ENCODE peak calls at places on chromosomes 11 and 22, in four cellular contexts. One of them, this sample, is unnamed.

GRCh38 chr11:16911186-16911585 is 103.0 kb downstream of the PLEKHA7 start:
- DNase-seq in K562: no peak
- DNase-seq in HepG2: no peak
- DNase-seq in HCT116: no peak
- DNase-seq in this sample: no peak

GRCh38 chr11:63504933-63505586 is 824 bp upstream of the LGALS12 start:
- DNase-seq in K562: peak; percentile 3
- DNase-seq in HCT116: no peak
- DNase-seq in HepG2: no peak
- DNase-seq in this sample: no peak

GRCh38 chr11:65606876-65607613 is 7.0 kb downstream of the MAP3K11 start:
- DNase-seq in K562: peak; percentile 83
- DNase-seq in HCT116: peak; percentile 89
- DNase-seq in HepG2: no peak
- DNase-seq in this sample: no peak

GRCh38 chr11:125569913-125570621 is 790 bp downstream of the EI24 start:
- DNase-seq in K562: no peak
- DNase-seq in HCT116: no peak
- DNase-seq in HepG2: no peak
- DNase-seq in this sample: no peak

GRCh38 chr22:32079110-32080089 is 36.3 kb downstream of the SLC5A1 start:
- DNase-seq in HCT116: peak; percentile 41
- DNase-seq in HepG2: no peak
- DNase-seq in K562: no peak
- DNase-seq in this sample: no peak

GRCh38 chr22:31075961-31076360 is 5.2 kb upstream of the SMTN start:
- DNase-seq in HCT116: no peak
- DNase-seq in K562: no peak
- DNase-seq in HepG2: no peak
- DNase-seq in this sample: no peak

GRCh38 chr11:64694821-64695365 is 28.1 kb downstream of the NRXN2 start:
- DNase-seq in HCT116: no peak
- DNase-seq in K562: no peak
- DNase-seq in HepG2: no peak
- DNase-seq in this sample: no peak

GRCh38 chr11:11789735-11790369 is 51.9 kb upstream of the USP47 start:
- DNase-seq in HepG2: no peak
- DNase-seq in HCT116: no peak
- DNase-seq in K562: peak; percentile 39
- DNase-seq in this sample: no peak

GRCh38 chr11:12502041-12502440 is 124.7 kb downstream of the PARVA start:
- DNase-seq in HCT116: no peak
- DNase-seq in HepG2: no peak
- DNase-seq in K562: no peak
- DNase-seq in this sample: no peak

GRCh38 chr11:6646040-6646439 is 9.6 kb downstream of the DCHS1 start:
- DNase-seq in HCT116: no peak
- DNase-seq in K562: no peak
- DNase-seq in HepG2: no peak
- DNase-seq in this sample: no peak

GRCh38 chr11:132131051-132131450 is 760.6 kb downstream of the NTM start:
- DNase-seq in HCT116: no peak
- DNase-seq in HepG2: no peak
- DNase-seq in K562: no peak
- DNase-seq in this sample: no peak

GRCh38 chr22:46367707-46368191 is 32.2 kb downstream of the TRMU start:
- DNase-seq in K562: peak; percentile 67
- DNase-seq in HCT116: peak; percentile 29
- DNase-seq in HepG2: peak; percentile 44
- DNase-seq in this sample: peak; percentile 46

GRCh38 chr11:8587915-8588314 is 6.1 kb downstream of the STK33 start:
- DNase-seq in K562: no peak
- DNase-seq in HCT116: no peak
- DNase-seq in HepG2: no peak
- DNase-seq in this sample: no peak

GRCh38 chr11:134065381-134065780 is 3.5 kb upstream of the JAM3 start:
- DNase-seq in K562: no peak
- DNase-seq in HepG2: no peak
- DNase-seq in HCT116: no peak
- DNase-seq in this sample: no peak

GRCh38 chr11:72782081-72782920 is 11.5 kb downstream of the STARD10 start:
- DNase-seq in HCT116: no peak
- DNase-seq in HepG2: peak; percentile 79
- DNase-seq in K562: no peak
- DNase-seq in this sample: no peak

GRCh38 chr11:134995746-134996145 is 583.7 kb upstream of the B3GAT1 start:
- DNase-seq in HCT116: no peak
- DNase-seq in K562: no peak
- DNase-seq in HepG2: no peak
- DNase-seq in this sample: no peak

GRCh38 chr11:68412593-68413475 is 47.7 kb upstream of the PPP6R3 start:
- DNase-seq in HCT116: no peak
- DNase-seq in HepG2: no peak
- DNase-seq in K562: no peak
- DNase-seq in this sample: no peak

GRCh38 chr11:16896716-16897115 is 117.5 kb downstream of the PLEKHA7 start:
- DNase-seq in HCT116: no peak
- DNase-seq in HepG2: no peak
- DNase-seq in K562: no peak
- DNase-seq in this sample: no peak

GRCh38 chr11:75582461-75582934 is 20.4 kb downstream of the SERPINH1 start:
- DNase-seq in HepG2: no peak
- DNase-seq in HCT116: no peak
- DNase-seq in K562: no peak
- DNase-seq in this sample: no peak

GRCh38 chr11:74142624-74143023 is 28.2 kb downstream of the C2CD3 start:
- DNase-seq in K562: no peak
- DNase-seq in HCT116: no peak
- DNase-seq in HepG2: no peak
- DNase-seq in this sample: no peak

GRCh38 chr11:36249271-36249670 is 40.0 kb downstream of the COMMD9 start:
- DNase-seq in K562: no peak
- DNase-seq in HepG2: no peak
- DNase-seq in HCT116: no peak
- DNase-seq in this sample: no peak

GRCh38 chr22:24585461-24585860 is 7.4 kb downstream of the LRRC75B start:
- DNase-seq in HepG2: no peak
- DNase-seq in HCT116: no peak
- DNase-seq in K562: no peak
- DNase-seq in this sample: no peak

GRCh38 chr11:120256178-120256577 is 16.2 kb downstream of the POU2F3 start:
- DNase-seq in HCT116: no peak
- DNase-seq in K562: no peak
- DNase-seq in HepG2: no peak
- DNase-seq in this sample: no peak

GRCh38 chr11:31764766-31765165 is 46.4 kb downstream of the PAX6 start:
- DNase-seq in K562: no peak
- DNase-seq in HepG2: no peak
- DNase-seq in HCT116: no peak
- DNase-seq in this sample: no peak

GRCh38 chr22:50422046-50422445 is 52.8 kb downstream of the SBF1 start:
- DNase-seq in HCT116: no peak
- DNase-seq in K562: no peak
- DNase-seq in HepG2: no peak
- DNase-seq in this sample: no peak

GRCh38 chr11:4551346-4551979 is 6.5 kb downstream of the OR52M1 start:
- DNase-seq in HCT116: no peak
- DNase-seq in HepG2: peak; percentile 7
- DNase-seq in K562: peak; percentile 16
- DNase-seq in this sample: no peak

GRCh38 chr11:35632301-35632700 is 14.0 kb downstream of the FJX1 start:
- DNase-seq in K562: no peak
- DNase-seq in HepG2: no peak
- DNase-seq in HCT116: no peak
- DNase-seq in this sample: no peak

GRCh38 chr11:89175796-89176195 is 1.9 kb upstream of the TYR start:
- DNase-seq in HepG2: no peak
- DNase-seq in K562: no peak
- DNase-seq in HCT116: no peak
- DNase-seq in this sample: no peak

GRCh38 chr11:12507391-12507790 is 130.0 kb downstream of the PARVA start:
- DNase-seq in K562: no peak
- DNase-seq in HepG2: no peak
- DNase-seq in HCT116: no peak
- DNase-seq in this sample: no peak

GRCh38 chr11:121571466-121571865 is 118.7 kb upstream of the SORL1-AS1 start:
- DNase-seq in HepG2: no peak
- DNase-seq in K562: no peak
- DNase-seq in HCT116: no peak
- DNase-seq in this sample: no peak

GRCh38 chr11:29159552-29160465 is 857.0 kb downstream of the KCNA4 start:
- DNase-seq in K562: peak; percentile 6
- DNase-seq in HCT116: peak; percentile 31
- DNase-seq in HepG2: peak; percentile 20
- DNase-seq in this sample: peak; percentile 17

GRCh38 chr11:12216542-12217422 is 106.4 kb downstream of the MICAL2 start:
- DNase-seq in HepG2: no peak
- DNase-seq in HCT116: no peak
- DNase-seq in K562: no peak
- DNase-seq in this sample: no peak

GRCh38 chr11:95299078-95299611 is 68.1 kb upstream of the SESN3 start:
- DNase-seq in HepG2: no peak
- DNase-seq in K562: no peak
- DNase-seq in HCT116: no peak
- DNase-seq in this sample: no peak

GRCh38 chr22:29782061-29782845 is 15.1 kb downstream of the UQCR10 start:
- DNase-seq in HCT116: no peak
- DNase-seq in K562: no peak
- DNase-seq in HepG2: peak; percentile 50
- DNase-seq in this sample: no peak

GRCh38 chr22:18096823-18097222 is 13.8 kb upstream of the TUBA8 start:
- DNase-seq in HepG2: no peak
- DNase-seq in K562: no peak
- DNase-seq in HCT116: no peak
- DNase-seq in this sample: no peak

DNA sequence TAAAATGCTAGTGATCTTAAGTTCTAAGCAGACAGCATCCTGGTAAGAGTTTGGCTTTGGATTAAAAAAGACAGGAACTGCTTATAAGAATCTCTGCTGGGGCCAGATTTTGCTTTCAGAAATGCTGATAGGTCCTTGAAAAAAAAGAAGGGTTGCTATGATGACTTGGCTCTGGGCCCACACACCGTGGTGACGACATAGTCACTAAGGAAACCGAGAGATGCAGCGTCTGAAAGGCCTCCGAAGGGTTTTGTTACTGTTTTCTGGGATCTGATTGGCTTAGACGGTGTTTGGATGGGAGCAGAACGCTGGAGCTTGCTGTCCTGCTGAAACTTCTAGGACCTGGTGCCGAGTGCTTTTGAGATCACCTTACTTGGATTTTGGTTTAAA is 8.4 kb downstream of the FAM118A start:
- DNase-seq in HCT116: no peak
- DNase-seq in HepG2: no peak
- DNase-seq in K562: peak; percentile 59
- DNase-seq in this sample: no peak
- H3K4me3 ChIP-seq in HCT116: no peak overlapping the region
- H3K4me3 ChIP-seq in HepG2: no peak overlapping the region
- H3K4me3 ChIP-seq in K562: no peak overlapping the region
- H3K4me3 ChIP-seq in this sample: no peak overlapping the region

DNA sequence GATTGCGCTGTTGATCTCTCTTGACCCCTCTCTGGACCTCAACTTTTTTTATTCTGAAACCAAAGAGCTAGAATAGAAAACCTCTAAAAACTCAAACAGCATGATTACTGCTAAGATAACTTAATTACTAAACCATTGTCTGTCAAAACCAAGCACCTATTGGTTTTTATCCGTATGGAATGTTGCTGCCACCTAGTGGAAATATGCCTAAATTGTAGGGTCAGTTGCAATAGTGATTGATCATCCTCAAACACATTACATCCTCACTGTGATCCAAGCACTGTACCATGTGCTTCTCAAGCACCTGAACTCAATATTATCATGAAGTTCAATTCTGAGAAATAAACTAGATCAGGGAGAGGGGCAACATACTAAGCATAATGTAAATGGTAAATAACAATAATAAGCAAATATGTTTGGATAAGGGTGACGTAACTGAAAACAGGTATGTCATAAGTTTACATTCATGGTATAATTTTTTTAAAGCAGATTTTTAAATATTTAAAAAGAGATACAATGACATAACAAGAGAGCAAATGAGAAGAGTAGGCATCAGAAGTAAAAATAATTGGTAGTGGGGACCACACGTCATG is 3.8 kb upstream of the OR5A2 start:
- DNase-seq in K562: peak; percentile 56
- DNase-seq in HCT116: peak; percentile 56
- DNase-seq in HepG2: peak; percentile 53
- DNase-seq in this sample: peak; percentile 25
- TF ChIP-seq TCF7L2 in K562: no peak
- TF ChIP-seq TCF7L2 in HCT116: no peak
- TF ChIP-seq TCF7L2 in HepG2: no peak
- TF ChIP-seq TCF7L2 in this sample: no peak

GRCh38 chr11:46238078-46238966 is 39.1 kb upstream of the CREB3L1 start:
- DNase-seq in HepG2: no peak
- DNase-seq in HCT116: no peak
- DNase-seq in K562: peak; percentile 78
- DNase-seq in this sample: no peak
- TF ChIP-seq POLR2AphosphoS5 in HepG2: no peak
- TF ChIP-seq POLR2AphosphoS5 in HCT116: peak; percentile 11
- TF ChIP-seq POLR2AphosphoS5 in K562: no peak
- TF ChIP-seq POLR2AphosphoS5 in this sample: no peak

DNA sequence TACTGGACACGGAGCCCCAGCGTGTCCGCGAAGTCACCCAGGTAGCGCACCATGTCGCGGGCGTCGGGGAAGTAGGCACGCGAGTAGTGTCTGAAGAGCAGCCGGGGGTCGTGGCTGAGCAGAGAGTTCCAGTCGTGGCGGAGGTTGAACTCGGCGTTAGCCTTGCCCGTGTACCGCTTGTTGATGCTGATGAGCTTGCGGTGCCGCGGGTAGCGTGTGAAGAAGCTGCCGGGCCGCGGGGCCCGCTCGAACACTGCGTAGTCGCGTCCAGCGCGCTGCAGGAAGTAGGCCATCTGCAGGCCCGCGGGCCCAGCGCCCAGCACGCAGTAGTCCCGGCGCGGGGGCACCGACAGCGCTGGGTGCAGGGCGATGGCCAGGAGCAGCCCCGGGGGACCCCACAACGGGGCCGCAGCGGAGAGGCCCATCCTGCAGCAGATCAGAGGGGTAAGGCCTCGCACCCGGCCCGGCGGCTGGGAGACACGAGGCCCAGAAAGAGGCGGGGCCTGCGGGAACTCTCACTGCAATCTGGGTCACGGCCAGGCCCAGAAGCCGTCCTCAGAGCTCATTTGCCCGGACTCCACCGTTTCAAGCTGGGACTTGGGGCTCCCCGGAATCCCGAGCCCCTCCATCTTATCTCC is 723 bp downstream of the FOXRED2 start:
- DNase-seq in HCT116: no peak
- DNase-seq in K562: no peak
- DNase-seq in HepG2: no peak
- DNase-seq in this sample: no peak
- H3K4me3 ChIP-seq in HCT116: peak overlapping the region; percentile 36
- H3K4me3 ChIP-seq in K562: peak overlapping the region; percentile 53
- H3K4me3 ChIP-seq in HepG2: peak overlapping the region; percentile 66
- H3K4me3 ChIP-seq in this sample: peak overlapping the region; percentile 48

GRCh38 chr11:13928566-13929251 is 33.8 kb upstream of the SPON1 start:
- DNase-seq in K562: peak; percentile 19
- DNase-seq in HCT116: no peak
- DNase-seq in HepG2: no peak
- DNase-seq in this sample: no peak
- TF ChIP-seq TCF7L2 in K562: no peak
- TF ChIP-seq TCF7L2 in HCT116: no peak
- TF ChIP-seq TCF7L2 in HepG2: no peak
- TF ChIP-seq TCF7L2 in this sample: no peak